ENCODE peak calls at places on chromosomes 7 and 10, in seven cellular contexts. Z, X, S, U, V, R and M are unnamed samples.
A peak's percentile ranks its signal among the peaks of the same experiment; 100 is the strongest.

GRCh38 chr10:104680467-104681401 is 39.6 kb downstream of the SORCS3 start:
- DNase-seq in U (peak; percentile 19), X (peak; percentile 74), S (no peak), Z (peak; percentile 82), V (no peak), R (no peak), M (peak; percentile 87)

GRCh38 chr7:123752534-123752933 is 3.7 kb upstream of the WASL start:
- DNase-seq in R (no peak), U (no peak), V (no peak), S (no peak), X (no peak), Z (no peak), M (no peak)

GRCh38 chr7:129767120-129768011 is 155.8 kb downstream of the NRF1 start:
- DNase-seq in U (no peak), X (no peak), S (no peak), V (no peak), R (no peak), Z (peak; percentile 39), M (no peak)

GRCh38 chr7:75992083-75992755 is 2.2 kb downstream of the TMEM120A start:
- DNase-seq in X (no peak), V (no peak), R (no peak), Z (peak; percentile 19), U (no peak), S (no peak), M (peak; percentile 51)

GRCh38 chr10:118734477-118734876 is 20.3 kb downstream of the CACUL1 start:
- DNase-seq in R (no peak), V (no peak), Z (no peak), S (no peak), X (no peak), U (no peak), M (no peak)

GRCh38 chr7:125423444-125424155 is 494.0 kb upstream of the POT1 start:
- DNase-seq in X (no peak), S (no peak), R (no peak), U (no peak), Z (no peak), V (no peak), M (no peak)

GRCh38 chr10:120891367-120891766 is 40.2 kb downstream of the WDR11 start:
- DNase-seq in X (no peak), S (no peak), V (no peak), R (peak; percentile 49), Z (no peak), U (peak; percentile 38), M (no peak)

GRCh38 chr10:13528138-13528874 is 508 bp downstream of the BEND7 start:
- DNase-seq in R (no peak), X (peak; percentile 74), U (peak; percentile 59), Z (peak; percentile 83), S (no peak), V (no peak), M (peak; percentile 73)

GRCh38 chr7:78159537-78159936 is 361.0 kb downstream of the PHTF2 start:
- DNase-seq in R (no peak), S (no peak), Z (no peak), V (no peak), U (no peak), X (no peak), M (no peak)

GRCh38 chr10:119237722-119238436 is 30.5 kb downstream of the GRK5 start:
- DNase-seq in X (no peak), Z (no peak), R (peak; percentile 52), U (no peak), S (no peak), V (no peak), M (peak; percentile 52)

GRCh38 chr10:79316671-79317431 is 30.4 kb upstream of the PPIF start:
- DNase-seq in S (peak; percentile 56), Z (peak; percentile 45), R (peak; percentile 29), X (no peak), V (no peak), U (peak; percentile 42), M (no peak)

GRCh38 chr10:113585949-113586348 is 33.1 kb downstream of the HABP2 start:
- DNase-seq in Z (no peak), S (no peak), U (peak; percentile 10), X (no peak), R (no peak), V (no peak), M (no peak)

GRCh38 chr10:8279598-8279997 is 225.1 kb downstream of the GATA3 start:
- DNase-seq in U (peak; percentile 20), S (no peak), V (no peak), R (peak; percentile 8), X (no peak), Z (peak; percentile 38), M (no peak)

GRCh38 chr10:62852961-62853702 is 37.0 kb upstream of the EGR2 start:
- DNase-seq in S (peak; percentile 75), X (no peak), R (no peak), Z (no peak), V (no peak), U (no peak), M (no peak)

GRCh38 chr10:118662228-118663035 is 67.0 kb upstream of the PRLHR start:
- DNase-seq in R (no peak), V (no peak), S (no peak), X (no peak), Z (no peak), U (no peak), M (no peak)

GRCh38 chr7:97971120-97971989 is 18.6 kb downstream of the OCM2 start:
- DNase-seq in S (peak; percentile 19), U (peak; percentile 45), Z (peak; percentile 55), V (no peak), X (peak; percentile 14), R (peak; percentile 13), M (no peak)

GRCh38 chr10:3108575-3109105 is 41.3 kb downstream of the PFKP start:
- DNase-seq in R (no peak), V (no peak), U (no peak), X (no peak), Z (no peak), S (no peak), M (no peak)

GRCh38 chr7:81478664-81479063 is 291.2 kb downstream of the HGF start:
- DNase-seq in Z (no peak), R (peak; percentile 18), S (no peak), V (no peak), X (no peak), U (no peak), M (no peak)

GRCh38 chr10:49194212-49194920 is 6.2 kb upstream of the TMEM273 start:
- DNase-seq in V (no peak), X (no peak), S (no peak), R (no peak), U (no peak), Z (no peak), M (no peak)

GRCh38 chr7:2492038-2492437 is 15.8 kb upstream of the GRIFIN start:
- DNase-seq in U (no peak), Z (no peak), S (no peak), R (no peak), X (no peak), V (no peak), M (no peak)
- H3K9ac ChIP-seq in U (no peak overlapping the region), Z (no peak overlapping the region), S (no peak overlapping the region), R (no peak overlapping the region), X (no peak overlapping the region), V (no peak overlapping the region), M (no peak overlapping the region)

GRCh38 chr7:28168393-28169158 is 12.0 kb downstream of the JAZF1 start:
- DNase-seq in R (peak; percentile 52), U (peak; percentile 48), X (no peak), V (no peak), Z (no peak), S (no peak), M (no peak)
- H3K9ac ChIP-seq in R (no peak overlapping the region), U (no peak overlapping the region), X (no peak overlapping the region), V (no peak overlapping the region), Z (no peak overlapping the region), S (no peak overlapping the region), M (no peak overlapping the region)

GRCh38 chr10:29805134-29805691 is 170.4 kb upstream of the SVIL start:
- DNase-seq in V (no peak), R (no peak), S (no peak), Z (no peak), X (no peak), U (no peak), M (no peak)
- H3K9ac ChIP-seq in V (no peak overlapping the region), R (no peak overlapping the region), S (no peak overlapping the region), Z (no peak overlapping the region), X (no peak overlapping the region), U (no peak overlapping the region), M (no peak overlapping the region)

DNA sequence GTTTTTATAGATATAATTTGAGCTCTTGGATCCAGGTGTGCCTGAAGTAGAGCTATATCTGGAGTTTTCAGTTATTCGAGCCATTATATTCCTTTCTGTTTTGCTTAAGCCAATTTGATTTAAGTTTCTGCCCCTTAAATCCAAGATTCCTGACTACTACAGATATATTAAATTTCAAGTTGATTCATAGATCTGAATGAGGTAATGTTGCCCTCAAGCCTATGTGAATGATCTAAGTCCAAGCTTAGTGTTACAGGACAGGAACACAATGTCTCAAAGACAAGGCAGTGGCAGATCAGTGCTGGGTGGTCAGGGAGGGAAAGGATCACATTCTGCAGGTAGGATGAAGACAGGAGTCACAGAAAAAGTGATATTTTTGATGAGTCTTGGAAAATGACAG is 75.7 kb upstream of the CTBP2 start:
- DNase-seq in S (no peak), V (no peak), Z (no peak), R (no peak), U (no peak), X (no peak), M (peak; percentile 1)
- H3K9ac ChIP-seq in S (no peak overlapping the region), V (no peak overlapping the region), Z (no peak overlapping the region), R (no peak overlapping the region), U (no peak overlapping the region), X (no peak overlapping the region), M (no peak overlapping the region)

GRCh38 chr7:22189230-22189629 is 167.7 kb downstream of the RAPGEF5 start:
- DNase-seq in S (no peak), R (no peak), X (no peak), V (no peak), U (no peak), Z (no peak), M (no peak)
- H3K9ac ChIP-seq in S (no peak overlapping the region), R (no peak overlapping the region), X (no peak overlapping the region), V (no peak overlapping the region), U (no peak overlapping the region), Z (no peak overlapping the region), M (no peak overlapping the region)

GRCh38 chr7:36057375-36057774 is 95.7 kb upstream of the EEPD1 start:
- DNase-seq in X (no peak), R (no peak), U (no peak), S (no peak), Z (no peak), V (no peak), M (no peak)
- H3K9ac ChIP-seq in X (no peak overlapping the region), R (no peak overlapping the region), U (no peak overlapping the region), S (no peak overlapping the region), Z (no peak overlapping the region), V (no peak overlapping the region), M (no peak overlapping the region)

DNA sequence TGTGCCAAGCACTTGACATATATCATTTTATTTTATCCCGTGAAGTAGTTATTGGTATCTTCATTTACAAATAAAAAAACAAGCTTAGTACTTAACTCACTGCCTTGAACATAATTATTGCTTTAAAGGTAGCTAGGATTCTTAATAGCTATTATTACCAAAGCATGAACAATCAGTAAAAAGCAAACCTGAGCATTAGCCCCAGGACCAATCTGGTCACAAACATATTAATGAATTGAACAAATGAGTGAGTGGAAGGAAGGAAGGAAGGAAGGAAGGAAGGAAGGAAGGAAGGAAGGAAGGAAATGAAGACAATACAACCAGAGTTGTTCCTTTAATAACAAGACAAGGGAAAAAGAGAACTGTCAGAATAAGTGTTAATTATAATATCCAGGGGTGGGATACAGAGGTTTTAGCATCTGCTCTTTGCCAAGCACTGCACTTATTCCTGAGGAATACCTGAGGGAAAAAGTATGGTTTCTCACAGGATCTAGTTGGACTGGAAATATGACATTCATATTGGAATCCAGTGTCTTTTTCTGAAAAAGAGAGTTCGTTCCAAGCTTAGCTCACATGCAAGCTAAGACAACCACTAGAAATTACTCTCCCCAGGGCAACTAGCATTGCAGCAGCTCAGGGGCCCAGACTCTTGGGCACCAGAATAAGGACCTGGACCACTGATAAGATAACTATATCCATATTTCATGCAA is 172.9 kb upstream of the MGMT start:
- DNase-seq in Z (no peak), X (no peak), V (no peak), U (no peak), R (no peak), S (no peak), M (no peak)
- H3K9ac ChIP-seq in Z (no peak overlapping the region), X (no peak overlapping the region), V (no peak overlapping the region), U (no peak overlapping the region), R (no peak overlapping the region), S (no peak overlapping the region), M (no peak overlapping the region)